ENCODE peak calls at places on chromosomes 5 and 9, in four cellular contexts. Y, W, X and Q are unnamed samples.

GRCh38 chr5:54993318-54993717 is 7.9 kb upstream of the ESM1 start:
- DNase-seq in Y (no peak), W (no peak), X (no peak), Q (no peak)

GRCh38 chr9:136799079-136799853 is 3.1 kb downstream of the CCDC183 start:
- DNase-seq in Y (peak), W (no peak), X (no peak), Q (peak)

GRCh38 chr9:133572821-133573361 is 36.3 kb downstream of the FAM163B start:
- DNase-seq in Y (no peak), W (no peak), X (no peak), Q (no peak)

GRCh38 chr9:18824095-18824666 is 208.8 kb downstream of the SAXO1 start:
- DNase-seq in Y (peak), W (no peak), X (no peak), Q (no peak)

GRCh38 chr9:113337714-113338113 is 2.4 kb downstream of the WDR31 start:
- DNase-seq in Y (no peak), W (no peak), X (no peak), Q (no peak)

GRCh38 chr5:91137647-91138046 is 245.5 kb downstream of the ARRDC3 start:
- DNase-seq in Y (no peak), W (no peak), X (no peak), Q (no peak)

GRCh38 chr9:21317956-21318923 is 13.1 kb upstream of the IFNA5 start:
- DNase-seq in Y (peak), W (peak), X (no peak), Q (peak)

GRCh38 chr9:133489253-133490190 is 10.6 kb upstream of the SLC2A6 start:
- DNase-seq in Y (no peak), W (no peak), X (no peak), Q (no peak)

GRCh38 chr9:79551999-79552398 is 19.8 kb upstream of the TLE4 start:
- DNase-seq in Y (no peak), W (no peak), X (no peak), Q (no peak)

GRCh38 chr9:100111235-100111634 is 12.2 kb downstream of the INVS start:
- DNase-seq in Y (no peak), W (no peak), X (no peak), Q (no peak)
- TF ChIP-seq ELF4 in Y (no peak), W (no peak), X (no peak), Q (no peak)

GRCh38 chr9:90726215-90726614 is 75.4 kb upstream of the SYK start:
- DNase-seq in Y (peak), W (peak), X (no peak), Q (peak)

GRCh38 chr9:90724880-90725279 is 76.7 kb upstream of the SYK start:
- DNase-seq in Y (no peak), W (no peak), X (no peak), Q (no peak)

GRCh38 chr9:90729351-90729750 is 72.3 kb upstream of the SYK start:
- DNase-seq in Y (no peak), W (no peak), X (no peak), Q (no peak)

GRCh38 chr9:90724112-90724511 is 77.5 kb upstream of the SYK start:
- DNase-seq in Y (no peak), W (no peak), X (no peak), Q (no peak)

GRCh38 chr9:90727498-90727897 is 74.1 kb upstream of the SYK start:
- DNase-seq in Y (no peak), W (no peak), X (no peak), Q (no peak)
- TF ChIP-seq ELF4 in Y (no peak), W (no peak), X (no peak), Q (no peak)

GRCh38 chr5:136232316-136232715 is 39.4 kb upstream of the SMIM32 start:
- DNase-seq in Y (no peak), W (no peak), X (no peak), Q (no peak)

GRCh38 chr5:136222575-136223235 is 29.7 kb upstream of the SMIM32 start:
- DNase-seq in Y (no peak), W (no peak), X (no peak), Q (no peak)

GRCh38 chr5:136225796-136226195 is 32.8 kb upstream of the SMIM32 start:
- DNase-seq in Y (no peak), W (no peak), X (no peak), Q (no peak)

GRCh38 chr5:136226401-136226800 is 33.4 kb upstream of the SMIM32 start:
- DNase-seq in Y (no peak), W (no peak), X (no peak), Q (no peak)

DNA sequence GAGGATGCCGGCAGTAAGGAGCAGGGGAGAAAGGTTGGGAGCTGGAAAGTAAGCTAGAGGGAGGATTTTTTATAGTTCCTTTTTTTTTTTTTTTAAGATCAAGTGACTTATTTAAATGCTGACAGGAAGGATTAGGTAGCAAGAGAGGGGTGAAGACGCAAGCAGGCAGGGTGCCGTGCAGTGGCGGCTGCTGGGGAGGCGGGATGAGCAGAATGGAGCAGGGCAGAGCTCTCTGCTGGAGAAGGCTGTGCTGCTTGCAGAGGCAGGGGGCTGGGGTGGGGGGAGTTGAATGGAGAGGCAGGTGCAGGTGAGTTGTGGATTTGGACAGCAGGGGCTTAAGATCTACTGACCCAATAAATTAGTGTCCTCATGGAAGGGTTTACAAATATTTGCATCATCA is 35.4 kb upstream of the SMIM32 start:
- DNase-seq in Y (no peak), W (no peak), X (no peak), Q (peak)
- TF ChIP-seq ELF4 in Y (no peak), W (no peak), X (no peak), Q (no peak)

GRCh38 chr5:69010443-69010842 is 83.4 kb upstream of the SLC30A5 start:
- DNase-seq in Y (no peak), W (no peak), X (no peak), Q (no peak)

GRCh38 chr5:69006030-69006429 is 87.8 kb upstream of the SLC30A5 start:
- DNase-seq in Y (no peak), W (no peak), X (no peak), Q (no peak)

GRCh38 chr5:69007086-69007672 is 86.6 kb upstream of the SLC30A5 start:
- DNase-seq in Y (no peak), W (no peak), X (no peak), Q (no peak)

GRCh38 chr5:69004127-69004526 is 89.7 kb upstream of the SLC30A5 start:
- DNase-seq in Y (no peak), W (no peak), X (no peak), Q (no peak)

DNA sequence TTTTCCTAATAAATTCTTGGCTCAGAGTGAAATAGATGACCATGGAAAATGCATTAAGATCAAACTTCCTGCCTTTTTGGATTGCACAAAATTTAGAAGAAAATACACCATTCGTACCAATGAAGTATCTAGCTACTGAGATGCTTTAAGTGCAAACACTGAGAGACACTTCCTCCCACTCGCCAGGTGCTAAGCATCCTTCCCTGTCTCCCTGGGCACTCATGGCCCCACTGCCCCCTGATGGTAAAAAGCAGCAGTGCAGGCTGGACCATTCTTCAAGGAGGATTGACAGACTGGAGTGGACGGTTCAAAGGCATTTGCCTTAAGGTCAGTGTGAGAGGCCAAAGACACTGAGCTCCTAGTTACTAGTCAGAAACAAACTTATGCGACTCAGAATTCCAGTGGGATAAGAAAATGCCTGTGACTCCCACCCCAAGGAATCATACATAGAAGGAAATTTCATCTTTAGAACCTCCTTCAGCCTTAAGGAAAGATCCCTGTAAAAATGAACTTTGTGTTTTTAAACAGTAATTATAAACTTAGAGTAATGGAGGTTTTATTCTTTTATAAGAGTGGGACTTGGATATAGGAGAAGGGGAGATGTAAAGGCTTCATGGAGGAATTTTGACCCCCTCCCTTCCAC is 86.0 kb upstream of the SLC30A5 start:
- DNase-seq in Y (peak), W (peak), X (peak), Q (peak)
- TF ChIP-seq ELF4 in Y (no peak), W (no peak), X (no peak), Q (no peak)

DNA sequence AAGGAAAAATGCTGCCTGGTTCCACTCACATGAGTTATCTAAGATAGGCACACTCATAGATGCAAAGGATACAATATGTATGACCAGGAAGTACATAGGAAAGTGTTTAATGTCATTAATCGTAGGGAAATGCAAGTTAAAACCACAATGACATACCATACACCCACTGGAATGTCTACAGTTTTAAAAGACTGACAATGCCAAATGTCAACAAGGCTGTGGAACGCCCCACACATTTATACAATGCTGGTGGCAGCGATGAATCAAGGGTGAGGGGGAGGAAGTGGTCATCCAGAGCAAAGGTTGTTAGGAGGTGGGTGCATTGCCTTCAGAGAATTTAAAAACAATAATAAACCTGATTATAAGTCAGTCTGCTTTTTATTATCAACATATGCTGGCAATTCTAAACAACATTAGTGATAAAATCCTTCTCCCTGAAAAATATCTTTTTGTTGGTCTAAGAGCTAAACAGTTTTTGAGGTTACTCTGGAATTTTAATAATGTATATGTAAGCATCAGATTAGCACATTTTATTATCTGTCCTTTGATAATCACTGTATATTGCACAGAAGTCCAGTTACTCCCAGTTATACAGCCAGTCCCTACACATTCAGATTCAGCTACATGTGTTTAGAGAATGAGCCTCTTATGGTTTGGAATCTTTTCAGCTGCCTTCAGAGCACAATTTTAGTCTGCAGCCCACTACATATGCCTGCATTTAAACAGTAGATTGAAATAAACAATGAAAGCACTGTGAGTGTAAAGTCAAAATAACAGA is 438.0 kb downstream of the ARHGEF28 start:
- DNase-seq in Y (peak), W (no peak), X (no peak), Q (no peak)
- TF ChIP-seq ELF4 in Y (no peak), W (no peak), X (no peak), Q (no peak)

GRCh38 chr5:126044111-126044668 is 379.0 kb upstream of the GRAMD2B start:
- DNase-seq in Y (no peak), W (peak), X (no peak), Q (no peak)
- TF ChIP-seq ELF4 in Y (no peak), W (no peak), X (no peak), Q (no peak)

DNA sequence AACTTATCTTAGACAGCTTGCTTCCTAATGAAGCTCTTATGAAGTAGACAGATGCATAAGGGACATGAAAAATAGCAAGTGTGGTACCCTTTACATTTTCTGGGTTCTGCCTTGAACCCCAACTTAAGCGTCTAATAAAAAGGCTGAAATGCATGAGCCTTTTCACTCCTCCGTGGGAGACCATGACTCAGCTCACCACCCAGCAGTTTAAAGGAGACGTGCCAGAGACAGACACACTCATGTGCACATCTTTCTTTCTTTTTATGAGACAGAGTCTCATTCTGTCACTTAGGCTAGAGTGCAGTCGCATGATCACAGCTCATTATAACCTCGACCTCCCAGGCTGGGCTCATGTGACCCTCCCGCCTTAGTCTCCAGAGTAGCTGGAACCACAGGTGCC is 22.3 kb downstream of the CTXN3 start:
- DNase-seq in Y (no peak), W (no peak), X (no peak), Q (no peak)
- TF ChIP-seq ELF4 in Y (no peak), W (no peak), X (no peak), Q (no peak)

GRCh38 chr5:40552981-40553380 is 126.7 kb upstream of the PTGER4 start:
- DNase-seq in Y (no peak), W (no peak), X (no peak), Q (no peak)

GRCh38 chr5:40550481-40550880 is 129.2 kb upstream of the PTGER4 start:
- DNase-seq in Y (no peak), W (no peak), X (no peak), Q (no peak)

GRCh38 chr5:40554048-40554447 is 125.7 kb upstream of the PTGER4 start:
- DNase-seq in Y (no peak), W (no peak), X (no peak), Q (no peak)

GRCh38 chr5:40549611-40550010 is 130.1 kb upstream of the PTGER4 start:
- DNase-seq in Y (no peak), W (no peak), X (no peak), Q (no peak)

GRCh38 chr5:40551706-40552557 is 127.8 kb upstream of the PTGER4 start:
- DNase-seq in Y (peak), W (no peak), X (no peak), Q (no peak)
- TF ChIP-seq ELF4 in Y (no peak), W (no peak), X (no peak), Q (no peak)